ENCODE peak calls at places on chromosome 4, in six cellular contexts. B is T follicular helper cell; U is HFF-Myc; L is CD8-positive, alpha-beta memory T cell; W is endothelial cell; N is activated CD8-positive, alpha-beta memory T cell treated with anti-CD3 and anti-CD28 coated beads for 48 hours. G is an unnamed sample.

GRCh38 chr4:28654618-28655017 is 1794.0 kb downstream of the STIM2 start:
- DNase-seq in B (no peak), U (peak; percentile 4), L (no peak), W (no peak), N (no peak), G (no peak)

GRCh38 chr4:150583287-150584197 is 1.6 kb downstream of the MAB21L2 start:
- DNase-seq in B (no peak), U (no peak), L (no peak), W (peak; percentile 53), N (no peak), G (no peak)

GRCh38 chr4:142091085-142091513 is 454.7 kb downstream of the IL15 start:
- DNase-seq in B (no peak), U (peak; percentile 41), L (no peak), W (no peak), N (no peak), G (peak; percentile 23)

GRCh38 chr4:88021824-88022223 is 14.4 kb downstream of the PKD2 start:
- DNase-seq in B (no peak), U (no peak), L (no peak), W (no peak), N (no peak), G (no peak)

GRCh38 chr4:121164291-121164690 is at the start of gene TNIP3:
- DNase-seq in B (no peak), U (no peak), L (no peak), W (no peak), N (no peak), G (no peak)

GRCh38 chr4:52407545-52407944 is 251.6 kb downstream of the USP46 start:
- DNase-seq in B (no peak), U (peak; percentile 36), L (no peak), W (no peak), N (no peak), G (no peak)

GRCh38 chr4:188220006-188220405 is 80.8 kb downstream of the TRIML1 start:
- DNase-seq in B (no peak), U (no peak), L (no peak), W (no peak), N (no peak), G (no peak)

GRCh38 chr4:1728061-1728980 is 7.0 kb downstream of the TACC3 start:
- DNase-seq in B (no peak), U (no peak), L (no peak), W (no peak), N (no peak), G (no peak)

GRCh38 chr4:39931441-39931901 is 46.2 kb downstream of the PDS5A start:
- DNase-seq in B (no peak), U (no peak), L (no peak), W (no peak), N (no peak), G (no peak)

GRCh38 chr4:62018537-62018936 is 818.4 kb downstream of the ADGRL3 start:
- DNase-seq in B (no peak), U (no peak), L (no peak), W (no peak), N (no peak), G (no peak)

GRCh38 chr4:173189117-173189693 is 20.6 kb downstream of the GALNT7 start:
- DNase-seq in B (no peak), U (no peak), L (no peak), W (no peak), N (no peak), G (no peak)

GRCh38 chr4:152935138-152935537 is 985 bp upstream of the FHDC1 start:
- DNase-seq in B (no peak), U (no peak), L (no peak), W (no peak), N (no peak), G (peak; percentile 36)

GRCh38 chr4:84597450-84597849 is 14.5 kb downstream of the CDS1 start:
- DNase-seq in B (no peak), U (no peak), L (no peak), W (no peak), N (no peak), G (no peak)

GRCh38 chr4:8278421-8279287 is 9.1 kb downstream of the HTRA3 start:
- DNase-seq in B (no peak), U (no peak), L (no peak), W (no peak), N (no peak), G (no peak)

G was measured in breast epithelium.